ENCODE peak calls at places on chromosomes 7 and 10, in four cellular contexts. D is substantia nigra; R is stimulated activated CD4-positive, alpha-beta T cell treated with anti-CD3 and anti-CD28 coated beads, TNF-alpha, amount 100 ng/mL, for 24 hours; L is dermis microvascular lymphatic vessel endothelial cell. K is an unnamed sample.

GRCh38 chr7:80806653-80807052 is 112.2 kb downstream of the SEMA3C start:
- DNase-seq in L (no peak), D (no peak), R (no peak), K (no peak)

GRCh38 chr10:45008524-45009161 is 7.9 kb downstream of the ZNF22 start:
- DNase-seq in R (no peak), D (no peak), L (peak; percentile 89), K (no peak)

GRCh38 chr7:102024769-102025391 is 207.5 kb downstream of the CUX1 start:
- DNase-seq in D (no peak), L (peak; percentile 48), R (no peak), K (no peak)

GRCh38 chr10:22807238-22807637 is 92.9 kb upstream of the PIP4K2A start:
- DNase-seq in R (no peak), L (no peak), D (no peak), K (no peak)

GRCh38 chr7:134420509-134421125 is 38.3 kb downstream of the AKR1B1 start:
- DNase-seq in L (peak; percentile 77), R (no peak), D (peak; percentile 35), K (no peak)

GRCh38 chr10:47111329-47111862 is 188.6 kb upstream of the GDF10 start:
- DNase-seq in L (no peak), D (no peak), R (no peak), K (no peak)

GRCh38 chr7:68841004-68841403 is 757.3 kb upstream of the AUTS2 start:
- DNase-seq in L (no peak), R (no peak), D (no peak), K (no peak)

GRCh38 chr10:79066460-79067240 is 2.1 kb upstream of the ZMIZ1 start:
- DNase-seq in D (no peak), R (no peak), L (peak; percentile 45), K (no peak)

GRCh38 chr10:7525314-7526016 is 114.6 kb upstream of the SFMBT2 start:
- DNase-seq in D (peak; percentile 30), R (peak; percentile 42), L (peak; percentile 64), K (no peak)

GRCh38 chr7:125876436-125876835 is 946.8 kb upstream of the POT1 start:
- DNase-seq in R (no peak), D (no peak), L (no peak), K (no peak)

GRCh38 chr10:86194684-86195083 is 171.9 kb downstream of the GRID1 start:
- DNase-seq in R (no peak), L (no peak), D (no peak), K (no peak)

GRCh38 chr10:65033957-65034356 is 1512.8 kb downstream of the REEP3 start:
- DNase-seq in D (no peak), L (no peak), R (no peak), K (no peak)

GRCh38 chr7:16978358-16979244 is 96.8 kb upstream of the AGR3 start:
- DNase-seq in L (peak; percentile 53), R (no peak), D (no peak), K (no peak)

GRCh38 chr7:96284240-96284639 is 37.7 kb downstream of the SLC25A13 start:
- DNase-seq in R (no peak), L (no peak), D (no peak), K (no peak)

GRCh38 chr7:42135728-42136127 is 101.3 kb downstream of the GLI3 start:
- DNase-seq in L (no peak), R (no peak), D (no peak), K (no peak)

GRCh38 chr7:138257459-138258193 is 181.4 kb downstream of the AKR1D1 start:
- DNase-seq in L (peak; percentile 68), D (no peak), R (no peak), K (no peak)

GRCh38 chr7:142533920-142534319 is 215.4 kb upstream of the PRSS1 start:
- DNase-seq in D (no peak), R (no peak), L (no peak), K (no peak)

K was measured in NK-92 treated with Interleukin-12 subunit alpha and Interleukin-12 subunit beta, amount 100 ng/mL, for 24 hours.